ENCODE peak calls at places on chromosome 5, in six cellular contexts. J, W, I, V, D and O are unnamed samples.

GRCh38 chr5:9057406-9058000 is 488.4 kb downstream of the SEMA5A start:
- DNase-seq in D (no peak), W (no peak), V (no peak), I (no peak), J (no peak), O (no peak)

GRCh38 chr5:139774980-139775654 is 20.5 kb upstream of the PSD2 start:
- DNase-seq in D (peak; percentile 95), V (peak; percentile 77), I (peak; percentile 81), J (peak; percentile 58), W (peak; percentile 89), O (peak; percentile 76)

GRCh38 chr5:143481697-143482531 is 78.4 kb upstream of the NR3C1 start:
- DNase-seq in J (no peak), I (no peak), V (no peak), W (no peak), D (no peak), O (no peak)

GRCh38 chr5:122576266-122577016 is 198.4 kb upstream of the SNX2 start:
- DNase-seq in W (no peak), J (no peak), I (no peak), D (no peak), V (no peak), O (no peak)

GRCh38 chr5:180792965-180793287 is 9.7 kb downstream of the MGAT1 start:
- DNase-seq in V (no peak), J (no peak), I (no peak), W (no peak), D (no peak), O (no peak)

GRCh38 chr5:10663531-10664183 is 97.4 kb downstream of the DAP start:
- DNase-seq in W (no peak), D (peak; percentile 32), J (peak; percentile 60), I (no peak), V (peak; percentile 48), O (no peak)

GRCh38 chr5:640461-641330 is 28.6 kb downstream of the CEP72 start:
- DNase-seq in W (peak; percentile 46), V (no peak), D (no peak), J (no peak), I (no peak), O (peak; percentile 37)

GRCh38 chr5:73093943-73094342 is 26.4 kb upstream of the TMEM171 start:
- DNase-seq in D (no peak), V (no peak), J (peak; percentile 74), W (no peak), I (no peak), O (no peak)

GRCh38 chr5:155070781-155071180 is 57.2 kb downstream of the KIF4B start:
- DNase-seq in W (no peak), J (no peak), I (no peak), D (no peak), V (no peak), O (no peak)

GRCh38 chr5:140157032-140157781 is 17.8 kb upstream of the CYSTM1 start:
- DNase-seq in J (peak; percentile 91), W (peak; percentile 93), I (peak; percentile 91), D (peak; percentile 92), V (peak; percentile 93), O (peak; percentile 86)

GRCh38 chr5:101288633-101289032 is 385.6 kb upstream of the ST8SIA4 start:
- DNase-seq in D (no peak), V (no peak), J (no peak), W (no peak), I (no peak), O (no peak)

GRCh38 chr5:41925555-41925946 is 470 bp downstream of the FBXO4 start:
- DNase-seq in J (peak; percentile 58), D (no peak), V (peak; percentile 27), W (peak; percentile 67), I (no peak), O (no peak)

GRCh38 chr5:145479271-145479670 is 355.9 kb downstream of the PRELID2 start:
- DNase-seq in W (no peak), J (no peak), D (peak; percentile 29), I (no peak), V (no peak), O (no peak)

GRCh38 chr5:149485655-149486615 is 65.3 kb downstream of the CSNK1A1 start:
- DNase-seq in J (peak; percentile 100), W (peak; percentile 82), V (peak; percentile 79), D (no peak), I (peak; percentile 47), O (no peak)

GRCh38 chr5:42309865-42310264 is 113.4 kb upstream of the GHR start:
- DNase-seq in W (no peak), D (no peak), I (no peak), V (no peak), J (no peak), O (no peak)

GRCh38 chr5:71769265-71769664 is 50.2 kb downstream of the CARTPT start:
- DNase-seq in V (no peak), W (no peak), D (peak; percentile 27), I (no peak), J (no peak), O (no peak)

GRCh38 chr5:164302533-164303235 is 797.3 kb downstream of the MAT2B start:
- DNase-seq in I (no peak), V (no peak), D (no peak), W (no peak), J (peak; percentile 25), O (no peak)

GRCh38 chr5:891837-892389 is 688 bp downstream of the BRD9 start:
- DNase-seq in I (no peak), D (no peak), J (peak; percentile 7), W (no peak), V (no peak), O (peak; percentile 35)

GRCh38 chr5:170393235-170393634 is 4.1 kb upstream of the KCNMB1 start:
- DNase-seq in I (no peak), D (no peak), J (no peak), W (no peak), V (no peak), O (no peak)

GRCh38 chr5:94431696-94432095 is 186.7 kb downstream of the KIAA0825 start:
- DNase-seq in I (no peak), D (no peak), V (no peak), J (no peak), W (no peak), O (no peak)

GRCh38 chr5:167245871-167246270 is 1045.6 kb upstream of the WWC1 start:
- DNase-seq in D (peak; percentile 64), I (no peak), W (no peak), V (no peak), J (no peak), O (no peak)

GRCh38 chr5:171595801-171596231 is 176.4 kb downstream of the FGF18 start:
- DNase-seq in J (peak; percentile 71), V (no peak), D (no peak), W (peak; percentile 59), I (no peak), O (no peak)

GRCh38 chr5:143322931-143323330 is 80.6 kb downstream of the NR3C1 start:
- DNase-seq in I (no peak), D (no peak), J (no peak), V (no peak), W (no peak), O (no peak)

GRCh38 chr5:52997424-52997823 is 8.3 kb downstream of the ITGA2 start:
- DNase-seq in J (no peak), V (no peak), W (no peak), I (no peak), D (no peak), O (no peak)

GRCh38 chr5:158813275-158813674 is 286.4 kb downstream of the EBF1 start:
- DNase-seq in I (no peak), V (no peak), W (no peak), D (peak; percentile 19), J (no peak), O (no peak)

GRCh38 chr5:158819840-158820620 is 279.7 kb downstream of the EBF1 start:
- DNase-seq in D (no peak), J (peak; percentile 53), W (no peak), I (no peak), V (no peak), O (no peak)

GRCh38 chr5:158819095-158819494 is 280.6 kb downstream of the EBF1 start:
- DNase-seq in I (no peak), D (no peak), J (no peak), V (no peak), W (no peak), O (no peak)

GRCh38 chr5:158814521-158814920 is 285.2 kb downstream of the EBF1 start:
- DNase-seq in V (no peak), J (peak; percentile 46), W (no peak), I (no peak), D (no peak), O (no peak)

GRCh38 chr5:158816306-158816705 is 283.4 kb downstream of the EBF1 start:
- DNase-seq in D (no peak), W (no peak), V (no peak), I (no peak), J (no peak), O (no peak)
- H3K4me3 ChIP-seq in D (no peak overlapping the region), W (no peak overlapping the region), V (no peak overlapping the region), I (no peak overlapping the region), J (no peak overlapping the region), O (no peak overlapping the region)

GRCh38 chr5:61139094-61139873 is 23.0 kb downstream of the SMIM15 start:
- DNase-seq in D (peak; percentile 47), J (peak; percentile 26), I (no peak), V (no peak), W (no peak), O (no peak)
- TF ChIP-seq CTCF in D (peak; percentile 32), J (peak; percentile 58), I (no peak), V (no peak), W (no peak), O (peak; percentile 7)

DNA sequence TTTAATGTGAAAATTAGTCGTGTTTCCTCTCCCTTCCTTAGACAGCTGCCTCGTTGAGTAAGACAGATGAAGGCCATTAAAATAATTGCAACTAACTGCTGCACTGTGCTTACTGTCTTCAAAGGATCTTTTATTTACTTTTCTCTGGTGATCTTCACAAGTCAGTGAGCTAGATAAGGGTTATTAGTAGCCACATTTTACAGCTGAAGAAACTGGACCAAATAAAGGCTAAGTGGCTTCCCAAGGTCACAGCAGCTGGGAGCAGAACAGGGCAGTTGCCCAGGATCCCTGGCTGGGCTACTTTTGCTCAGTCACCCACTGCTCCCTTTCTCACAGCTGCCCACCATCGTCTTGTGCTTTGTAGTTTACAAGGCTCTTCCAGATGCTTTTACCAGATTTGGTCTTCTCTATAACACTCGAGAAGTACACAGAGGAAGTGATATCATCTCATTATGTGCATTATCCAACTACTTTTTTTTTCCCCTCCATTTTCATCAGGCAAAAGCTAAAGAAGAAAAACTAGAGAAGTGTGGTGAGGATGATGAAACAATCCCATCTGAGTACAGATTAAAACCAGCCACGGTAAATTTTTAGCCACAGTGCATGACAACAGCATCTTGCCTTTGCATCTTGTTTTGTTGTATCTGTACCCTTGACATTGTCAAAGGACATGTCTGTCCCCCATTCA is 61.8 kb downstream of the ERAP1 start:
- DNase-seq in I (no peak), W (no peak), V (no peak), J (no peak), D (no peak), O (no peak)
- H3K36me3 ChIP-seq in I (peaks cover 100% of the 10 kb centered on the region), W (peaks cover 100% of the 10 kb centered on the region), V (peaks cover 99% of the 10 kb centered on the region), J (peaks cover 16% of the 10 kb centered on the region), D (no peaks in the 10 kb centered on the region), O (peaks cover 70% of the 10 kb centered on the region)

GRCh38 chr5:66826696-66827095 is 230.5 kb downstream of the MAST4 start:
- DNase-seq in I (no peak), W (no peak), D (no peak), V (no peak), J (no peak), O (no peak)

GRCh38 chr5:66828046-66828550 is 231.9 kb downstream of the MAST4 start:
- DNase-seq in J (no peak), V (no peak), D (peak; percentile 78), I (no peak), W (no peak), O (no peak)

GRCh38 chr5:66829826-66830225 is 233.6 kb downstream of the MAST4 start:
- DNase-seq in V (no peak), W (no peak), D (peak; percentile 36), J (peak; percentile 26), I (no peak), O (no peak)

GRCh38 chr5:66828551-66829421 is 232.6 kb downstream of the MAST4 start:
- DNase-seq in W (peak; percentile 62), J (peak; percentile 47), I (peak; percentile 46), D (peak; percentile 78), V (peak; percentile 64), O (peak; percentile 58)

GRCh38 chr5:66830636-66831035 is 234.4 kb downstream of the MAST4 start:
- DNase-seq in V (no peak), D (no peak), W (no peak), I (no peak), J (peak; percentile 1), O (no peak)
- H3K4me3 ChIP-seq in V (no peak overlapping the region), D (no peak overlapping the region), W (no peak overlapping the region), I (peak overlapping the region; percentile 50), J (no peak overlapping the region), O (no peak overlapping the region)